ENCODE peak calls at places on chromosomes 7 and 10, in five cellular contexts. Q is ascending aorta, S is HFF-Myc, G is DND-41, T is colonic mucosa. H is an unnamed sample.

GRCh38 chr7:133703547-133703946 is 423.6 kb upstream of the LRGUK start:
- DNase-seq in Q (no peak), S (no peak), G (no peak), T (no peak), H (no peak)

GRCh38 chr10:58784361-58784760 is 271.7 kb downstream of the BICC1 start:
- DNase-seq in Q (no peak), S (no peak), G (no peak), T (no peak), H (no peak)

GRCh38 chr10:79049931-79050895 is 18.6 kb upstream of the ZMIZ1 start:
- DNase-seq in Q (no peak), S (no peak), G (no peak), T (peak; percentile 19), H (no peak)

GRCh38 chr7:99137418-99138180 is 6.3 kb downstream of the SMURF1 start:
- DNase-seq in Q (no peak), S (peak; percentile 69), G (no peak), T (no peak), H (no peak)

GRCh38 chr7:27102578-27103442 is at the start of gene HOXA2:
- DNase-seq in Q (no peak), S (no peak), G (no peak), T (peak; percentile 69), H (no peak)

GRCh38 chr10:30172096-30172495 is 112.7 kb upstream of the JCAD start:
- DNase-seq in Q (no peak), S (no peak), G (no peak), T (no peak), H (no peak)

GRCh38 chr7:121510302-121510701 is 114.2 kb upstream of the FAM3C start:
- DNase-seq in Q (no peak), S (no peak), G (no peak), T (no peak), H (no peak)

GRCh38 chr7:21318190-21318915 is 109.5 kb upstream of the SP4 start:
- DNase-seq in Q (no peak), S (no peak), G (no peak), T (no peak), H (no peak)

GRCh38 chr7:139619367-139619657 is 95.8 kb downstream of the CLEC2L start:
- DNase-seq in Q (no peak), S (no peak), G (no peak), T (no peak), H (no peak)

GRCh38 chr10:63236113-63236935 is 103.2 kb downstream of the NRBF2 start:
- DNase-seq in Q (no peak), S (peak; percentile 85), G (peak; percentile 19), T (peak; percentile 44), H (peak; percentile 76)

GRCh38 chr10:63241898-63242297 is 108.8 kb downstream of the NRBF2 start:
- DNase-seq in Q (no peak), S (no peak), G (no peak), T (no peak), H (no peak)

GRCh38 chr10:63240807-63241206 is 107.7 kb downstream of the NRBF2 start:
- DNase-seq in Q (no peak), S (no peak), G (no peak), T (no peak), H (no peak)

DNA sequence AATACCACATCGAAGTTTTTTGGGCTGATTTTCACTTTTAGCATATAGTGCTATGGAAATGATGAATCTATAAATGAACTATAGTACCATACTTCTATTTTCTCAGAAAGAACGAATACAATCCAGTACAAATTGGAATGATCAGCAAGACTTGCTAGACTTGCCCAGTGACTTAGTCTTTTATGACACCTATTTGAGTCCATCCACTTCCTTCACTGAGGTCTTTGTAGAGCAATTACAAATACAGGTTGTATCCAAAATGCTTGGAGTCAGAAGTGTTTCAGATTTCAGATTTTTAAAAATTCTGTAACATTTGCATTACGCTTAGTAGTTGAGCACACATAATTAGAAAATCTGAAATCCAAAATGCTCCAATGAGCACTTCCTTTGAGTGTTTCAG is 104.3 kb downstream of the NRBF2 start:
- DNase-seq in Q (no peak), S (no peak), G (no peak), T (peak; percentile 53), H (no peak)
- TF ChIP-seq CTCF in Q (no peak), S (no peak), G (no peak), T (no peak), H (no peak)

DNA sequence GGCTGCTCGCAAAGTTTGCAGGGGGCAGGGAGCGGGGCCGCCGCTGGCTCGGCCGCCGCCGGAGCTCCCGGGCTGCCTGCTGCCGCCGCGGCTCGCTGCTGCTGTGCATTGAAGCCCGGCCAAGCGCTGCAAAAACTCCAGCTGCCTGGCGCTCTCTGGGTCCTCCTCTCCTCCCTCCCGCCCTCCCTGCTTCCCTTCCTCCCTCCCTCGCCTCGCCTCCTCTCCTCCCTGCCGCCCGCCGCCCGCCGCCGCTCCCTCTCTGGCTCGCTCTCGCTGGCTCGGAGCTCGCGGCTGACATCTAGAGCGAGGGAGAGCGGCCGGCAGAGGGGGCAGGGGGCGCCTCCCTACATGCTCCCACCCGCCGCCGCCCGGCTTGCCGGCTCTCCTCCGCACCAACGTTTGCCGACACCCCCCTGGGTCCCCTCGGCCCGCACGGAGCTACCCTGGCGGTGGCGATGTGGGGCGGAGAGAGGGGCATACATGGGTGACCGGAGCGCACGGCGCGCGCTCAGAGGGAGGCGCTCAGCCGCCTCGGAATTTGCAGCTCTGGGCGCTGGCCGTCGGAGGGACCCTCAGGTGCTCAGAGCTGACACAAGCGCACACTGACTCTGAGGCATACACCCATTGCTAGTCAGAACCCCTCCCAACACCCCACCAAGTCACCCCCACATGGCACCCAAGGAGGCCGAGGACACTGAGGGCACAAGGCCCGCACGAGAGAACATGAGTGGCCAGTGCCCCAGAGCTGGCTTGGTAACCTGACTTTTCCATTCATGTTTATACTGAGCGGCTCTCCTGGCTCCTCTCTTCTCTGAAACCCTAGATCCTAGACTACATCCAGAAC is 1.2 kb upstream of the PLXNA4 start:
- DNase-seq in Q (no peak), S (no peak), G (no peak), T (peak; percentile 44), H (no peak)
- H3K4me3 ChIP-seq in Q (peak overlapping the region; percentile 72), S (no peak overlapping the region), G (no peak overlapping the region), T (peak overlapping the region; percentile 20), H (no peak overlapping the region)

DNA sequence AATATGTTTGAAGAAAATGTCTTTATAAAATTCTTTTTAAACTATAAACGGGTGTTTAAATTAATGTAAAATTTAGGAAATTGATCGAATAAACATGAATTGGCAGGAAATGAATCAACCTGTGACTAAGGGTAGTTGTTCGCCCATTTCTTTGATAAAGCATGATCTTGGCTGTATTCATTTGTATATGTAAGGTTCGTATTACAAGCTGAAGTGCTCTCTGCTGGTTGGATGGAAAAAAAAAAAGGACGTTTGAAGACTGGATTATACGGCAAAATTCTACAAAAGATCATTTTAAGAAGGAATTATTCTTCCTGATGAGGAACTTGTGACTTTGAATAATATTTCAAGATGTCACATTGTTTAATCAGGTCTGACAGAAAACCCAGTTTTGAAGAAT is 185.4 kb upstream of the ANK3 start:
- DNase-seq in Q (no peak), S (no peak), G (no peak), T (no peak), H (no peak)
- TF ChIP-seq CTCF in Q (no peak), S (no peak), G (no peak), T (no peak), H (no peak)

GRCh38 chr7:155809332-155809946 is 2.8 kb downstream of the SHH start:
- DNase-seq in Q (no peak), S (no peak), G (no peak), T (peak; percentile 67), H (no peak)

GRCh38 chr7:155808551-155809331 is 3.5 kb downstream of the SHH start:
- DNase-seq in Q (no peak), S (no peak), G (no peak), T (peak; percentile 76), H (no peak)

GRCh38 chr7:155806096-155806871 is 6.0 kb downstream of the SHH start:
- DNase-seq in Q (no peak), S (no peak), G (no peak), T (no peak), H (no peak)

GRCh38 chr7:155807013-155807804 is 5.1 kb downstream of the SHH start:
- DNase-seq in Q (no peak), S (no peak), G (no peak), T (peak; percentile 18), H (no peak)

GRCh38 chr7:155807805-155808550 is 4.3 kb downstream of the SHH start:
- DNase-seq in Q (no peak), S (no peak), G (no peak), T (peak; percentile 84), H (no peak)
- H3K4me3 ChIP-seq in Q (peak overlapping the region; percentile 36), S (no peak overlapping the region), G (no peak overlapping the region), T (peak overlapping the region; percentile 48), H (no peak overlapping the region)

DNA sequence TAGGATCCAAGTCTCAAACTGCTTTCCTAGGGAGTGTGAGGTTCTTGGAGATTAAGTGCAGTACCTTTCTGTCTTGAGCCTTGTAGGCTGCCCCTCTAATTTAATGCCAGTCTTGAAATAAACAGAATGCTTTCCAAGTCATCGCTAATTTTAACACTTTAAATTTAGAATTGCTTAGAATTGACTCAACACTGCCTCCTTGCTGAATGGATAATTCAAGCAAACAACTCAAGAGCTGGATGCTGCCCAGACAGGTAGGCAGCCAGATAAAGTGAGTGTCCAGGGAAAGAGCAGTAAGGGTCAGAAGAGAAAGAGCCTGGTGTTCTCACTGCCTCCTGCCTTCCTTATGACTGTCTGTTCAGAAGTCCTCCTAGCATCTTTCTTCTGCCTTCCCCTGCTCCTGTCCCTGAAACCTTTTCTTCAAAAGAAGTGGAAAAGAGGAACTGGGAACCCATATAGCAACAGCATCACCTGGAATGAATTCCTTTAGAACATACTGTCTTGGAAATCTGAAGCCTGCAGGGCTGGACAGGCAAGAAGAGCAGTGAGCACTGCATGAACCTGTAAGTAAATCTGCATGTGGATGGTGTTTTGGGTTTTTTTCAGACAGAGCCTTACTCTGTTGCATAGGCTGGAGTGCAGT is 3.1 kb upstream of the GOT1 start:
- DNase-seq in Q (no peak), S (no peak), G (no peak), T (no peak), H (no peak)
- TF ChIP-seq CTCF in Q (no peak), S (peak; percentile 11), G (peak; percentile 29), T (peak; percentile 13), H (no peak)

DNA sequence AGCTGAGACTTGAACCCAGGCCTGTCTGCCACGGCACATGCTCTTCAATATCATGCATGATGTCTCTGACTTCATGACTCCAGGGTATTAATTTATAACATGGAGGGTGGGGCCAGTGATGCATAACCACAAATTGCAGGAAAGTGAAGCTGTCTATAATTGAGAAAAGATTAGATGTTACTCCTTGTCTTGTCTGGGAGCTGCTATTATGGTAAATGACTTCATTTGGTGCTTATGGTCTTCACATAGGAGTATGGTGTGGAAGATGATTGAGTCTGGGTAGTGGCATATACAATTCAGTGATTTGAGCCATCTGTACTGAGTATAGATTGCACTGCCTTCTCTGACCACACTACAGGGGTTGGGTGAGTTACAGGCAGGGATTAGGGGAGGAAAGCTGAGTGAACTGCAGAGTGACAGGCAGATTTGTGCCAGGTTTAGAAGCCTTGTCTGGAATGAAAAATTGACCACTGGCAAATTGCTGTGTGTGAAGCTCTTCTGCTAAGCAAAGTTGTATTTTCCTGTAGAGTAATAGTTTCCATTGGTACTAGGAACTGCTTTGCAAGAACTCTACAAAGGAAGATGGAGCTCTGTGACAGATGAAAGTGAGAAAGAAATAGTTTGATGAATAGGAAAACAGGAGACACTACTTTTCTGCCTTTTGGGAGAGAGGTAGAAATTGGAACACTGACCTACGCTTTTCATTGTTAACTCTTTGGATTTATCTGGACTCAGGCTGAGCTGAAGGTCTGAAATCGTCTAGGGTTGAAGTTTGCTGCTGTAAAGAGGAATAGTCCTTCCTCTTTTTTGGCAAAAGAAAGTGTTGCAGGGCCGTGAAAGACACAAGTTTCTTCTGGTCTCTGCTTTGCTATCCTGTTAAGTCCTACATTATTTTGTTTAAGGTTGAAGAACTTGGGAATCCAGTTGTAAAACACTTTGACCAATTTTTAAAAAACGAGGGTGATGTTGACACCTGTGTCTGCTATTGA is 2.7 kb downstream of the SND1 start:
- DNase-seq in Q (no peak), S (no peak), G (no peak), T (no peak), H (peak; percentile 24)
- H3K4me3 ChIP-seq in Q (no peak overlapping the region), S (peak overlapping the region; percentile 86), G (peak overlapping the region; percentile 78), T (no peak overlapping the region), H (peak overlapping the region; percentile 85)

H was measured in GM12865.